ENCODE peak calls at places on chromosomes 6 and 20, in five cellular contexts. S is hepatocyte, C is GM13977, I is ovary, F is upper lobe of right lung. Y is an unnamed sample.

GRCh38 chr6:149317656-149318571 is at the start of gene TAB2:
- DNase-seq in S (peak; percentile 73), C (peak; percentile 74), I (peak; percentile 68), F (peak; percentile 77), Y (peak; percentile 77)

GRCh38 chr20:52305843-52306242 is 114.3 kb upstream of the ZFP64 start:
- DNase-seq in S (no peak), C (no peak), I (no peak), F (no peak), Y (no peak)

GRCh38 chr20:48384147-48384818 is 443.5 kb downstream of the PREX1 start:
- DNase-seq in S (no peak), C (peak; percentile 26), I (no peak), F (no peak), Y (no peak)

GRCh38 chr6:16602035-16602434 is 159.2 kb downstream of the ATXN1 start:
- DNase-seq in S (no peak), C (peak; percentile 74), I (no peak), F (no peak), Y (no peak)

GRCh38 chr6:151317206-151317994 is 74.0 kb downstream of the ZBTB2 start:
- DNase-seq in S (peak; percentile 13), C (no peak), I (no peak), F (no peak), Y (no peak)

GRCh38 chr6:147022041-147022440 is 182.2 kb upstream of the STXBP5 start:
- DNase-seq in S (no peak), C (no peak), I (no peak), F (no peak), Y (no peak)

GRCh38 chr20:48828734-48829460 is 1.1 kb upstream of the PREX1 start:
- DNase-seq in S (no peak), C (no peak), I (no peak), F (no peak), Y (no peak)

GRCh38 chr6:107866606-107867301 is 42.6 kb upstream of the SCML4 start:
- DNase-seq in S (peak; percentile 54), C (peak; percentile 67), I (no peak), F (no peak), Y (no peak)

DNA sequence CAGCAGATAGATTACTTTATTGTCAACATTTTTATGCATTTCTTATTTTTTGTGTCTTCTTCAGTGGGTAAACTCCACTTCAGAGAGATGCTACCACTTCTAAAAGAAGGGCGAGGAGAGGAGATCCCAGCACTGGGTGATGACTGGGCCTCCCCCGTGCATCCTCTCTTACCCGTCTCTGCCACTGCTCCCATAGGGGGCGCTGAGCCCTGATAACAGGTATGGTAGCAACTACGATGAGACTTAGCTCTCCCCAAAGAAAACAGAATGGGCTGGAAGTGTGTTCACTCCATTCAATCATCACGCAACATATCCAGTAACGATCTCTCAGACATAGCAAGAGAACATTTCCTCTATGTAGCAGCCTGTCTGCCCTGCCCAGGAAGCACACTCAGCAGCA is 533.3 kb upstream of the CDH4 start:
- DNase-seq in S (no peak), C (no peak), I (no peak), F (no peak), Y (no peak)
- TF ChIP-seq CTCF in S (no peak), C (no peak), I (no peak), F (no peak), Y (peak; percentile 34)

GRCh38 chr6:35327349-35328027 is 14.9 kb upstream of the PPARD start:
- DNase-seq in S (peak; percentile 81), C (peak; percentile 79), I (peak; percentile 32), F (peak; percentile 74), Y (peak; percentile 69)
- TF ChIP-seq CTCF in S (peak; percentile 59), C (peak; percentile 74), I (no peak), F (peak; percentile 57), Y (peak; percentile 69)

DNA sequence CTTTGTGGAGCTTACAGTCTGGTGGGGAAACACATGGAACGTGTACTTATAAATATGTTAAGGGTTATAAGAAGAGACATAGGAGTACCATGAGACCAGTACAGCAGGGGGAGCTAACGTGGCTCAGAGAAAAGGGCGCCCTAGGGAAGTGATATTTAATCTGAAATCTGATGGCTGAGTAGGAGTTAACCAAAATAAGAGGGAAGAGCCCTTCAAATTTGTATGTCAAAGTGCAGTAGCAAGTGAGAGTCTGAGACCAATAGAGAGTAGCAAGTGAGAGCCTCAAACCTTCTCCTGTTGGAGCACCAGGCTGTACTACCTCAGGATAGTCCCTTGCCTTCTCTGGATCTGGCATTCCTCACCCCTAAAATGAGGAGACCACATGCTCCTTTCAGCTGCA is 6.1 kb upstream of the PKIG start:
- DNase-seq in S (no peak), C (peak; percentile 45), I (no peak), F (no peak), Y (no peak)
- TF ChIP-seq CTCF in S (peak; percentile 14), C (peak; percentile 61), I (no peak), F (peak; percentile 35), Y (peak; percentile 19)

GRCh38 chr6:15247750-15248450 is 2.0 kb downstream of the JARID2 start:
- DNase-seq in S (peak; percentile 82), C (peak; percentile 54), I (peak; percentile 44), F (peak; percentile 86), Y (peak; percentile 76)
- TF ChIP-seq CTCF in S (peak; percentile 37), C (peak; percentile 38), I (peak; percentile 25), F (peak; percentile 16), Y (peak; percentile 59)

DNA sequence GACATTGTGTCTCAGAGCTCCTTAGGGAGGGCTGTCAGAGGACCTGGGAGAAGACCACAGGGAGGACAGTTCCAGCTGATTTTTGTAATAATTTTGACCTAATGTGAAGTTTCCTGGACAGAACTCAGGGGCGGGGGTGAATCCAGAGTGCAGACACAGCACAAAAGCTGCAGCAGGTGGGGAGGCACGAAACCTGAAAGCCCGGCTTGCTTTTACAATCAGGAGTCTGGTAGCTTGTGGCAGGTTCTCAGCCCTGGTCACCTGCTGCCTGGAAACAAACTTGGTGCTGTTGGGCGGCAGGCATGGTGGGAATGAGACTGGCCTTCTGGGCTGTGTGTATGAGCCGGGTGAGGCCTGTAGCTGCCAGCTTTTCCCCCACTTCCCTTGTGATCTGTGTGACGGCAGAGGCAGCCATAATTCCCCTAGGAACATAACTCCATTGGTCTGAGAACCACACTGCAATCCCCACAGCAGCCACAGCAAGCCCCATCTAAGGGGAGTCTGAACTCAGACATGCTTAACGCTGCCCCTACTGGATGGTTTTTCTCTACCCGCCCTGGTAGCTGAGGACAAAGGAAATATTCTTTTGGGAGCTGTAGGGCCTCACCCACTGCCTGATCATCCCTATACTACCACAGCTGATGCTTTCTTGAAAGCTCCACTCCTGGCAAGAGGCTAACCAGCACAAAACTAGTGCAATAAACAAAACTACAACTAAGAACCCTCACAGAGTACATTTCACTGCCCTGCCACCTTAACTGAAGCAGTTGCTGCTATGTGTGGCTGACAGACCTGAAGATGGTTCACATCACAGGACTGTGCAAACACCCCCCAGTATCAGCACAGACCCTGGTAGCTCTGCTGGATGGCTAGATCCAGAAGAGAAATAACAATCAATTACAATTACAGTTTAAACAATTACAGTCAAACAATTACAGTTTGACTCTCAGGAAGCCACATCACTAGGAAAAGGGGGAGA is 1055.1 kb upstream of the GJE1 start:
- DNase-seq in S (peak; percentile 17), C (peak; percentile 6), I (no peak), F (no peak), Y (no peak)
- TF ChIP-seq CTCF in S (peak; percentile 18), C (peak; percentile 35), I (no peak), F (no peak), Y (peak; percentile 67)

GRCh38 chr6:137010138-137010718 is 34.5 kb downstream of the IL20RA start:
- DNase-seq in S (no peak), C (no peak), I (no peak), F (no peak), Y (no peak)

GRCh38 chr6:137011406-137011805 is 33.4 kb downstream of the IL20RA start:
- DNase-seq in S (no peak), C (no peak), I (no peak), F (no peak), Y (no peak)

GRCh38 chr6:137015943-137016342 is 28.8 kb downstream of the IL20RA start:
- DNase-seq in S (no peak), C (no peak), I (no peak), F (no peak), Y (no peak)

GRCh38 chr6:137013738-137014602 is 30.8 kb downstream of the IL20RA start:
- DNase-seq in S (peak; percentile 66), C (no peak), I (no peak), F (no peak), Y (no peak)

DNA sequence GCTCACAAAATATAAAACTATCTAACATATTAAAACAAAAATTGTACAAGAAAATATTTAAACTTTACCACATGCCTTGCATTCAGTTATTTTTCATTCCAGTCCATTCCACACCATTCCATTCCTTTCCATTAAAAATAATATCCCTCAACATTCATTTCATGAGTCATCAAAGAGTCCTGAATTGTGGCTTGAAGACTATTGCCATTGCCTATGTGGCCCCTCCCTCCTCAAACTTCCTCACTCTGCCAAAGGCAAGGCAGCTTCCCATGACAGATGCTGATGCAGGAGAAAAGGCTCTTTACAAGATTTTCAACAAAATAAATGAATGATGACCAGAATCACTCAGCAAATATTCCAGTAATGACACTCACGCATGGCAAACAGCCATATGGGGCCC is 31.7 kb downstream of the IL20RA start:
- DNase-seq in S (no peak), C (no peak), I (no peak), F (no peak), Y (no peak)
- TF ChIP-seq CTCF in S (no peak), C (no peak), I (no peak), F (no peak), Y (no peak)

GRCh38 chr6:89291256-89291819 is 23.8 kb downstream of the GABRR2 start:
- DNase-seq in S (no peak), C (no peak), I (no peak), F (no peak), Y (no peak)
- TF ChIP-seq CTCF in S (no peak), C (no peak), I (no peak), F (no peak), Y (no peak)

GRCh38 chr20:19802492-19803158 is 44.6 kb downstream of the RIN2 start:
- DNase-seq in S (peak; percentile 63), C (no peak), I (no peak), F (no peak), Y (no peak)
- TF ChIP-seq CTCF in S (peak; percentile 24), C (peak; percentile 6), I (no peak), F (peak; percentile 15), Y (no peak)

DNA sequence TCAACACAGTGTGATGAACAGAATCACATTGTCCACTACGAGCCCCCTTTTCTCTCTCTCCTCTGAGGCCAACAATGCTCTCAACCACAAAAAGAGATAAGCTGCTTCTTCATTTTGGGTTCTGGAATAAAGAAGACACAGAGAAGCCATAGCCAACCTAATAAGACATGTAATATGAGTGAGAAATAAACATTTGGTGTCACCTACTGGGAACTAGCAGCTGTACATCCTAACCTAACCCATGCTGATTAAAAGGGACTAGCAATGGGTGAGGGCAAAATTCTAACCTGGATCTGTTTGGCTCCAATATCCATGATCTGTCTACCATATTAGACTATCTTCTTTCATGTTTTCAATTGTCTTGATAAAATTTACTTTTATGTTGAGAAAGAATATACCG is 369.1 kb upstream of the MARCKS start:
- DNase-seq in S (no peak), C (no peak), I (no peak), F (no peak), Y (no peak)
- TF ChIP-seq CTCF in S (no peak), C (no peak), I (no peak), F (no peak), Y (no peak)

Y was measured in type B pancreatic cell.